ENCODE peak calls at places on chromosomes 7 and 10, in five cellular contexts. E is HCT116, W is fibroblast of lung, Y is PC-3, G is hepatocyte. K is an unnamed sample.

GRCh38 chr10:118729641-118730258 is 25.0 kb downstream of the CACUL1 start:
- DNase-seq in E (no peak), W (no peak), Y (no peak), G (no peak), K (no peak)

GRCh38 chr10:23694446-23694920 is 255.6 kb downstream of the OTUD1 start:
- DNase-seq in E (no peak), W (peak; percentile 4), Y (no peak), G (peak; percentile 32), K (no peak)

GRCh38 chr7:84258628-84259027 is 64.0 kb upstream of the SEMA3A start:
- DNase-seq in E (no peak), W (peak; percentile 88), Y (peak; percentile 20), G (no peak), K (no peak)

GRCh38 chr10:77855404-77856155 is 71.0 kb downstream of the DLG5 start:
- DNase-seq in E (no peak), W (no peak), Y (no peak), G (no peak), K (no peak)

GRCh38 chr10:6136215-6137201 is 47.7 kb downstream of the RBM17 start:
- DNase-seq in E (no peak), W (peak; percentile 82), Y (peak; percentile 51), G (no peak), K (no peak)

GRCh38 chr7:5702876-5703571 is 78.4 kb downstream of the RNF216 start:
- DNase-seq in E (peak; percentile 24), W (peak; percentile 81), Y (peak; percentile 52), G (no peak), K (no peak)

GRCh38 chr7:80533287-80533686 is 21.4 kb upstream of the GNAT3 start:
- DNase-seq in E (no peak), W (peak; percentile 60), Y (no peak), G (no peak), K (no peak)

GRCh38 chr7:127598318-127598717 is 4.8 kb downstream of the FSCN3 start:
- DNase-seq in E (peak; percentile 49), W (no peak), Y (peak; percentile 19), G (no peak), K (no peak)

GRCh38 chr7:116734736-116735135 is 62.7 kb downstream of the MET start:
- DNase-seq in E (no peak), W (no peak), Y (no peak), G (no peak), K (peak; percentile 3)

GRCh38 chr7:35758421-35758820 is 42.4 kb upstream of the SEPTIN7 start:
- DNase-seq in E (no peak), W (peak; percentile 8), Y (no peak), G (peak; percentile 42), K (no peak)

GRCh38 chr7:102473271-102473991 is 5.3 kb downstream of the POLR2J start:
- DNase-seq in E (no peak), W (no peak), Y (no peak), G (peak; percentile 6), K (peak; percentile 4)

GRCh38 chr7:16688249-16688648 is 42.3 kb downstream of the BZW2 start:
- DNase-seq in E (peak; percentile 33), W (no peak), Y (peak; percentile 66), G (no peak), K (no peak)

GRCh38 chr10:123147635-123148413 is at the start of gene HMX2:
- DNase-seq in E (no peak), W (no peak), Y (no peak), G (no peak), K (no peak)

GRCh38 chr10:68423522-68423921 is 16.4 kb upstream of the RUFY2 start:
- DNase-seq in E (no peak), W (no peak), Y (no peak), G (no peak), K (no peak)

GRCh38 chr10:11395581-11396310 is 215.7 kb downstream of the USP6NL start:
- DNase-seq in E (no peak), W (no peak), Y (no peak), G (no peak), K (no peak)

GRCh38 chr7:143988986-143989745 is 11.0 kb upstream of the OR6B1 start:
- DNase-seq in E (no peak), W (peak; percentile 51), Y (no peak), G (no peak), K (no peak)

GRCh38 chr7:23242321-23242720 is 4.3 kb upstream of the GPNMB start:
- DNase-seq in E (no peak), W (peak; percentile 15), Y (no peak), G (no peak), K (peak; percentile 46)

GRCh38 chr10:123009105-123009805 is 449 bp downstream of the ACADSB start:
- DNase-seq in E (no peak), W (peak; percentile 6), Y (peak; percentile 1), G (peak; percentile 45), K (no peak)

GRCh38 chr10:26485150-26485941 is 47.2 kb downstream of the APBB1IP start:
- DNase-seq in E (no peak), W (peak; percentile 80), Y (no peak), G (peak; percentile 17), K (no peak)

GRCh38 chr7:155344618-155345433 is 47.1 kb downstream of the INSIG1 start:
- DNase-seq in E (peak; percentile 61), W (peak; percentile 48), Y (peak; percentile 72), G (peak; percentile 84), K (peak; percentile 72)
- TF ChIP-seq EZH2 in E (no peak), W (no peak), Y (no peak), G (no peak), K (no peak)

GRCh38 chr10:117540640-117541404 is 1.7 kb upstream of the EMX2 start:
- DNase-seq in E (no peak), W (no peak), Y (no peak), G (no peak), K (no peak)
- H3K79me2 ChIP-seq in E (no peaks in the 10 kb centered on the region), W (no peaks in the 10 kb centered on the region), Y (no peaks in the 10 kb centered on the region), G (no peaks in the 10 kb centered on the region), K (no peaks in the 10 kb centered on the region)

DNA sequence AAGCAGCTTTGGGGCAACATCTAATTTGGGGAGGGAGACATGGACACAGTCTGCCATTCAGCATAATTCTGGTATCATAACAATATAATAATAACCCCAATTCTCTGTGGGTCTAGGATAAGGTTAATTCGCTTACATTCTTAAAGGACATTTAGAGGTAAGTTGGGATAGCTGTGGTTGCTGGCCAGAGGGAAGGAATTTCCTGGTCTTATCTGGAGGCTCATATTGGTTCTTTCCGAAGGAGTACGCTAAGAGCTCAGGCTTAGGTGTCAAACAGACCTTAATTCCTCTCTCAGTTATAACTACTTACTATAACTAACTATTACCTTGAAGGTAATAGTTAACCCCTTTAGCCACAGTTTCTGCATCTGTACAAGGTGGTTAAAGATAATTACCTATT is 68.8 kb downstream of the SPAG6 start:
- DNase-seq in E (no peak), W (peak; percentile 66), Y (no peak), G (no peak), K (no peak)
- H3K4me3 ChIP-seq in E (no peak overlapping the region), W (no peak overlapping the region), Y (no peak overlapping the region), G (no peak overlapping the region), K (no peak overlapping the region)

GRCh38 chr10:100739516-100740368 is 5.6 kb upstream of the PAX2 start:
- DNase-seq in E (no peak), W (no peak), Y (no peak), G (peak; percentile 69), K (no peak)

GRCh38 chr10:100737359-100738054 is 7.9 kb upstream of the PAX2 start:
- DNase-seq in E (no peak), W (no peak), Y (no peak), G (no peak), K (no peak)

GRCh38 chr10:100736144-100736808 is 9.1 kb upstream of the PAX2 start:
- DNase-seq in E (no peak), W (no peak), Y (no peak), G (no peak), K (no peak)

GRCh38 chr10:100736809-100737358 is 8.5 kb upstream of the PAX2 start:
- DNase-seq in E (no peak), W (no peak), Y (no peak), G (no peak), K (no peak)

DNA sequence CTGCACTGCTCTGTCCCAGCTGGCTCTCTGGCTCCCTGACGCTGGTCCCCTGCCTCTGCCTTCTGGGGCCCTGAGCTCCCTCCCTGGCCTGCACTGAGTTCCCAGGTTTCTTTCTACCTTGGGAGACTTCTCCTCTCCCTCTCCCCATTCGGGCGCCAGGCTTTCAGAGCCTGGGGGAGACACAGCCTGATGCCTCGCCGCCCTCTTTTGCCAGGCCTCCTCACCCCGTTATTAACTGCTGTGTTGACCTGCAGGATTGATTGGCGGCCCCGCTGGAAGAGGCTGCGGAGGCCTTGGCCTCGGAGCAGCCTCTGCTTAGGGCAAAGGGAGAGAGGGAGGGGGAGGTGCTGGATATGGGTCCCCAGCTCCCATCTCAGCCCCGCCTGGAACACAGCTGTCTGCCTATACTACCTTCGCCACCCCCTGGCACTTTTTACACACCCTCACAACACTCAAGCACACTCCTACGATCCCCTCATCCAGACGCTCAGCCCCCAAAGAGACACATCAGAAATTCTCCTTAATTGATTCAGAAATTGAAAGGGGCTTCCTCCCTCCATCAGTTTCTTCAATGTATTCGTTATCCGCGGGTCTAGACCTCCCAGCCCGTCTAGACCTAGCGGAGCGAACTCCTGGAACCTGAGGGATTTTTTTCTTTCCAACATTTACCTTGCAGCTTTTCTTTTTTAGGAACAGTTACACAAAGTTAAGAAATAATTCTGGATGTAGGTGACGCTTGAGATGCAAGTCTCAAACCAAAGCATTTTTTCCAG is 7.1 kb upstream of the PAX2 start:
- DNase-seq in E (no peak), W (no peak), Y (no peak), G (no peak), K (no peak)
- TF ChIP-seq EZH2 in E (no peak), W (no peak), Y (no peak), G (peak; percentile 90), K (no peak)

GRCh38 chr7:33644489-33644888 is 260.9 kb upstream of the BMPER start:
- DNase-seq in E (no peak), W (no peak), Y (no peak), G (no peak), K (no peak)

GRCh38 chr7:33645096-33645495 is 260.2 kb upstream of the BMPER start:
- DNase-seq in E (no peak), W (no peak), Y (no peak), G (no peak), K (no peak)

GRCh38 chr7:33646992-33647391 is 258.3 kb upstream of the BMPER start:
- DNase-seq in E (no peak), W (no peak), Y (no peak), G (no peak), K (no peak)

GRCh38 chr7:33643497-33643896 is 261.8 kb upstream of the BMPER start:
- DNase-seq in E (no peak), W (no peak), Y (no peak), G (no peak), K (no peak)

GRCh38 chr7:33646166-33646565 is 259.2 kb upstream of the BMPER start:
- DNase-seq in E (no peak), W (no peak), Y (no peak), G (no peak), K (no peak)
- H3K79me2 ChIP-seq in E (no peaks in the 10 kb centered on the region), W (no peaks in the 10 kb centered on the region), Y (no peaks in the 10 kb centered on the region), G (no peaks in the 10 kb centered on the region), K (no peaks in the 10 kb centered on the region)

K was measured in MM.1S.